ENCODE peak calls at places on chromosome 21, in four cellular contexts. D is H1, O is H9, T is mesenchymal stem cell. Q is an unnamed sample.

GRCh38 chr21:38343691-38344090 is 86.9 kb downstream of the KCNJ15 start:
- DNase-seq in T (peak), O (no peak), D (no peak), Q (no peak)

GRCh38 chr21:42319851-42320602 is 4.8 kb upstream of the TFF3 start:
- DNase-seq in D (no peak), O (peak), T (no peak), Q (no peak)

GRCh38 chr21:42721341-42721824 is 68.0 kb downstream of the PDE9A start:
- DNase-seq in T (peak), D (no peak), O (no peak), Q (no peak)

GRCh38 chr21:16418663-16419062 is 688.9 kb downstream of the USP25 start:
- DNase-seq in T (no peak), O (no peak), D (no peak), Q (no peak)

GRCh38 chr21:46323227-46323709 is 402 bp downstream of the C21orf58 start:
- DNase-seq in D (no peak), O (no peak), T (peak), Q (no peak)

GRCh38 chr21:29639366-29640232 is 300.2 kb downstream of the GRIK1 start:
- DNase-seq in O (no peak), D (no peak), T (no peak), Q (no peak)

GRCh38 chr21:39189857-39190604 is 6.8 kb upstream of the PSMG1 start:
- DNase-seq in O (no peak), T (no peak), D (no peak), Q (peak)

GRCh38 chr21:45894107-45894810 is 87.3 kb upstream of the COL6A1 start:
- DNase-seq in T (peak), O (no peak), D (no peak), Q (no peak)

GRCh38 chr21:42532466-42533181 is 19.0 kb downstream of the SLC37A1 start:
- DNase-seq in D (no peak), O (peak), T (no peak), Q (peak)

GRCh38 chr21:46518983-46519583 is 60.4 kb downstream of the DIP2A start:
- DNase-seq in O (no peak), D (no peak), T (peak), Q (no peak)

GRCh38 chr21:16037386-16037785 is 307.6 kb downstream of the USP25 start:
- DNase-seq in D (no peak), O (no peak), T (no peak), Q (peak)

GRCh38 chr21:46051821-46052675 is 45.9 kb upstream of the COL6A2 start:
- DNase-seq in T (no peak), D (no peak), O (no peak), Q (no peak)

GRCh38 chr21:42593007-42593814 is 60.2 kb upstream of the PDE9A start:
- DNase-seq in O (peak), T (peak), D (peak), Q (peak)

GRCh38 chr21:45304945-45305344 is 17.2 kb upstream of the POFUT2 start:
- DNase-seq in D (no peak), O (no peak), T (no peak), Q (no peak)

GRCh38 chr21:42536601-42537000 is 22.9 kb downstream of the SLC37A1 start:
- DNase-seq in T (no peak), D (no peak), O (no peak), Q (no peak)

GRCh38 chr21:25518491-25518911 is 88.8 kb downstream of the MRPL39 start:
- DNase-seq in T (peak), O (peak), D (peak), Q (no peak)

GRCh38 chr21:38853421-38853919 is 47.7 kb downstream of the ETS2 start:
- DNase-seq in T (peak), D (peak), O (no peak), Q (peak)

GRCh38 chr21:39125752-39126485 is 57.3 kb downstream of the PSMG1 start:
- DNase-seq in T (peak), D (peak), O (peak), Q (peak)

GRCh38 chr21:46109251-46110221 is 11.6 kb downstream of the COL6A2 start:
- DNase-seq in T (peak), O (peak), D (no peak), Q (no peak)

GRCh38 chr21:37704751-37705150 is 211.5 kb downstream of the KCNJ6 start:
- DNase-seq in O (no peak), D (no peak), T (no peak), Q (no peak)

GRCh38 chr21:18499761-18500376 is 96.3 kb upstream of the TMPRSS15 start:
- DNase-seq in D (peak), O (no peak), T (peak), Q (peak)

GRCh38 chr21:27425574-27425973 is 458.7 kb upstream of the ADAMTS5 start:
- DNase-seq in D (no peak), T (peak), O (no peak), Q (peak)

GRCh38 chr21:15050588-15051377 is 14.0 kb downstream of the NRIP1 start:
- DNase-seq in T (no peak), D (peak), O (peak), Q (no peak)

GRCh38 chr21:45456014-45456835 is 51.3 kb downstream of the COL18A1 start:
- DNase-seq in O (no peak), T (no peak), D (no peak), Q (no peak)

GRCh38 chr21:42161401-42161956 is 57.5 kb upstream of the ABCG1 start:
- DNase-seq in T (no peak), D (no peak), O (peak), Q (no peak)

GRCh38 chr21:15333943-15334342 is 269.1 kb upstream of the NRIP1 start:
- DNase-seq in D (no peak), O (no peak), T (no peak), Q (no peak)

GRCh38 chr21:45228171-45228641 is 59.5 kb downstream of the POFUT2 start:
- DNase-seq in T (peak), O (no peak), D (no peak), Q (peak)

GRCh38 chr21:18168108-18168507 is 76.5 kb upstream of the CHODL start:
- DNase-seq in T (no peak), O (no peak), D (no peak), Q (no peak)

GRCh38 chr21:28111151-28111619 is 881.5 kb downstream of the LTN1 start:
- DNase-seq in T (peak), D (no peak), O (no peak), Q (no peak)

GRCh38 chr21:44003307-44003966 is 8.7 kb upstream of the TRAPPC10 start:
- DNase-seq in D (no peak), O (no peak), T (no peak), Q (no peak)

GRCh38 chr21:44006017-44006624 is 6.0 kb upstream of the TRAPPC10 start:
- DNase-seq in D (no peak), O (no peak), T (peak), Q (peak)

GRCh38 chr21:44005593-44005992 is 6.5 kb upstream of the TRAPPC10 start:
- DNase-seq in O (no peak), T (no peak), D (no peak), Q (no peak)

GRCh38 chr21:44005071-44005470 is 7.0 kb upstream of the TRAPPC10 start:
- DNase-seq in O (no peak), D (no peak), T (no peak), Q (no peak)

DNA sequence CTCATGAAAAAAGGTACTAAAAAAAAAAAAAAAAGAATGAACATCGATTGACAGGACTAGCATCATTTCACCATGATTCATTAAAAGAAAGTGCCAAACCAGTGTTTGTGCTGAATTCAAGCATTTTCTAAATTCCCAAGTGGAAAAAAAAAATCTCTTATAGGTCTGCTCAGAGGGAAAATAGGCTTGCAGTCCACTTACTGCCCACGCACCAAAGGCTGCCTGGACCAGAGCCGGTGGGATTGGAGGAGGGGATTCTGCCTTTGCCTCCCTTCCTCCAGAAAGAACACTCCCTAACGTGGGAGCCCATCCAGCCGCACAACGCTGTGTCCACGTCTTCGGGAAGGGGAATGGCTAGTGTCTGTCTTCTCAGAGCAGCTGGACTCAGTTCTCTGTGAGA is 5.5 kb upstream of the TRAPPC10 start:
- DNase-seq in D (no peak), O (no peak), T (no peak), Q (no peak)
- H3K9ac ChIP-seq in D (no peak), O (no peak), T (peak), Q (no peak)

DNA sequence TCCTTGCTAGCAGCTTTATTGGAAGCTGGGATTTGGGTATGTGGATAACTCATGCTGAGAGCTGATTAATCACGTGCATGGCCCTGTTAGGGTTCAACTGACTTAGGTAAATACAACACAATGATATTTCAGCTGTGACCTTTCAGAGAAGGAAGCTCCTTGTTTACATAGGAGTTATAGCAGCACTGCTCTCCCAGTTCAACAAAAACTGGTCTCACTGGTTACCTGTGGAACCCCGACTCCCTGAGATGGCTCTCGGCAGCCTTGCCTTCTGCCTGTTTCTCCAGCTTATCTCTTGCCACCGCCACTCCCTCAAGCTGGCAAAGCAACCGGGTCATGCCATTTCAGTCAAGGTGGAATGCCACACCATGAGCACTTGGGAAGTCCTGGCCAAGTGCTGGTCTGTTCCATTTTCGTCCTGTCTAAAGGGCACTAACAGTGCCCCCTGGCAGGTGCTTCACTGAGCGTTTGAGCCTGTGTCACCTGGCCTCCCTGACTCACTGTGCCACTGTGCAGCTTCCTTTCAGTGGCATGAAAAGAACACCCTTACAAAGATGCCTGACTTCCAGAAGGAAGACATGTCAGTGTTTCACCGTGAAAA is 31.6 kb downstream of the DOP1B start:
- DNase-seq in D (no peak), O (no peak), T (no peak), Q (no peak)
- H4K91ac ChIP-seq in D (no peak), O (no peak), T (no peak), Q (peak)

GRCh38 chr21:33587792-33588484 is 546 bp downstream of the DONSON start:
- DNase-seq in O (peak), T (peak), D (no peak), Q (peak)

GRCh38 chr21:33584455-33584854 is 4.0 kb downstream of the DONSON start:
- DNase-seq in T (no peak), D (no peak), O (no peak), Q (no peak)

GRCh38 chr21:33588485-33589335 is at the start of gene DONSON:
- DNase-seq in O (peak), T (peak), D (peak), Q (peak)

GRCh38 chr21:33586927-33587326 is 1.6 kb downstream of the DONSON start:
- DNase-seq in O (no peak), T (no peak), D (no peak), Q (no peak)
- H3K9ac ChIP-seq in O (peak), T (peak), D (peak), Q (no peak)

DNA sequence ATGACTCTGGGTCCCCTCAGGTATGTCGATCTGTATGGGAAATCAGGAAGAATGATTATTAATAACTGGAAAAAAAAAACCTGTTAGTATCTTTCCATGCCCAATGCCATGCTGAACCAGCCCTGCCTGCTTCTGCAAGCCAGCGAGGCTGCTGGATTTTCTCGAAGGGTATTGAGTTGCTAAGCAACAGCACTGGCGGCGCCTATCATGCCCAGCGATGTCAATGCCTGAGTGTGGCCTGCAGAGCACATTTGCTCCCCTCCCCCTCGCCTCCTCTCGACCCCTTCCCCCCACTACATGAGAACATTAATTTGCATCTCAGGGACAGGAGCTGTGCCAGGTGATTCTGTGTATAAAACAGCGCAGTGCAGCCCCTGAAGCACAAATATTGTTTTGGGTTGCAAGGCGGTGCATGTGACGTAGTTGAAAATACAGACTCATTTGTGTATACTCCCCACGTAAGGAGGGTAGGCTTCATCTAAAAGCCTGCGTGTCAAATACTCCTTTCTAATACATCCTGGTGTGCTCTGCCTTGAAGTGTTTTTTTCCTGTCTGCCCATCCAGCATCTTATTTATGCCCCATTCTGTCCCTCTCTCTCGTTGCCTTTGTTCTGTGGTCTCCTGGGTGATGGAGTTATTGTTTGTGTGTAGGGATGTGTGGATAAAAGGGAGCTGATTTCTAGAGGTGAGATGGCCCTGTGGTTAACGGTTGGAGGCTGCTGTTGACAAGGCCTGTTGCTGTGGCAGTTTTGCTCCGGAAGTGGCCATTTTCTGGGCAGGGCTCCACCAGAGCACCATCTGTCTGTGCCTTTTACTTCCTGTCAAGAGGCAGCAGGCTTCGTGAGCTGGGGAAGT is 32.7 kb upstream of the ATP5PO start:
- DNase-seq in T (peak), D (peak), O (peak), Q (peak)
- H4K91ac ChIP-seq in T (peak), D (peak), O (peak), Q (peak)

GRCh38 chr21:33290441-33290840 is 24.3 kb downstream of the IL10RB start:
- DNase-seq in T (no peak), D (no peak), O (no peak), Q (no peak)

GRCh38 chr21:33293136-33293535 is 27.0 kb downstream of the IL10RB start:
- DNase-seq in T (no peak), O (no peak), D (no peak), Q (no peak)

GRCh38 chr21:33291686-33292085 is 25.5 kb downstream of the IL10RB start:
- DNase-seq in T (no peak), O (no peak), D (no peak), Q (no peak)

GRCh38 chr21:33293811-33294216 is 27.6 kb downstream of the IL10RB start:
- DNase-seq in O (no peak), T (no peak), D (no peak), Q (no peak)

GRCh38 chr21:33292724-33293123 is 26.6 kb downstream of the IL10RB start:
- DNase-seq in D (no peak), T (no peak), O (no peak), Q (no peak)
- H3K9ac ChIP-seq in D (no peak), T (no peak), O (no peak), Q (no peak)

DNA sequence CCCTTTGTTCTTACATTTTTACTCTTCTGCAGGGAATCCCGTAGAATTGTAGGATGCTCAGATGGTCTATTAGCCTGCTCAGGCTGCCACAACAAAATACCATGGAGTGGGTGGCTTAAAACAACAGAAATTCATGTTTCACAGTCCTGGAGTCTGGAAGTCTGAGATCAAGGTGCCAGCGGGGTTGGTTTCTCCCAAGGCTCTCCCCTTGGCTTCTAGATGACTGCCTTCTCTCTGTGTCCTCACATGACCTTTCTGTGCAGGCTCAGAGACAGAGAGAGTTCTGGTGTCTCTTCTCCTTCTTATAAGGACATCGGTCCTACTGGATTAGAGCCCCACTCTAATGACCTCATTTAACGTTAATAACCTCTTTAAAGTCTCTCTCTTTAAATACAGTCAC is 41.7 kb downstream of the HUNK start:
- DNase-seq in T (no peak), O (no peak), D (no peak), Q (no peak)
- H4K91ac ChIP-seq in T (no peak), O (no peak), D (no peak), Q (no peak)

DNA sequence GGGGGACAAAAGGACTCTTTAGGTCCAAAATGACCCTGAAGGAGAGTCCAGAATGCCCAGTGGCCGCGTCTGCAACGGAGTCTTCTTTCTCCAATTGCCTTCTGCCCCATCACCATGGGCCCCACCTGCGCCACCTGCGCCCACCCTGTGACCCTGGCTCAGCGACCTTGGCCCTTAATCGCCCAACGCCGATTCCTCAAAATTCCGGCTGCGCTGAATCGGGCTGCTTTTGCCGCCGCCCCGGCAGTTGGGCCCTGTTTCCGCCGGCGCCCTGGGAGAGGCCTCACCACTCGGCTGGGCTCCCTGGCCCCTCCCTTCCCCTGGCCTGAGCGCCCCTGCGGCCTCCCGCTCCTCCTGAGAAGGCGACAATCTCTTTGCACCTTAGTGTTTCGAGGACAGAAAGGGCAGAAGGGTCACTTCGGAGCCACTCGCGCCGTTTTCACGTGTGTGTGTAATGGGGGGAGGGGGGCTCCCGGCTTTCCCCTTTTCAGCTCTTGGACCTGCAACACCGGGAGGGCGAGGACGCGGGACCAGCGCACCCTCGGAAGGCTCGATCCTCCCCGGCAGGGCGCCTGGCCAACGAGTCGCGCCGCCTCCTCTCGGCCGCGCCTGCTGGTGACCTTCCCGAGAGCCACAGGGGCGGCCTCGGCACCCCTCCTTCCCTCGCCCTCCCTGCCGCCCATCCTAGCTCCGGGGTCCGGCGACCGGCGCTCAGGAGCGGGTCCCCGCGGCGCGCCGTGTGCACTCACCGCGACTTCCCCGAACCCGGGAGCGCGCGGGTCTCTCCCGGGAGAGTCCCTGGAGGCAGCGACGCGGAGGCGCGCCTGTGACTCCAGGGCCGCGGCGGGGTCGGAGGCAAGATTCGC is 522 bp upstream of the SIM2 start:
- DNase-seq in T (no peak), O (peak), D (peak), Q (peak)
- H3K9ac ChIP-seq in T (peak), O (no peak), D (no peak), Q (no peak)